ENCODE peak calls at places on chromosomes 3 and 15, in nine cellular contexts. One of them, this sample, is unnamed.

GRCh38 chr3:43477600-43477999 is 144.2 kb downstream of the ANO10 start:
- DNase-seq in HFF-Myc: no peak
- DNase-seq in AG10803: no peak
- DNase-seq in lower leg skin: peak; percentile 18
- DNase-seq in upper lobe of left lung: no peak
- DNase-seq in sigmoid colon: no peak
- DNase-seq in Jurkat, Clone E6-1: no peak
- DNase-seq in BE2C: no peak
- DNase-seq in gastrocnemius medialis: no peak
- DNase-seq in this sample: no peak

GRCh38 chr3:158103956-158104338 is 2.3 kb downstream of the SHOX2 start:
- DNase-seq in lower leg skin: no peak
- DNase-seq in AG10803: peak; percentile 16
- DNase-seq in HFF-Myc: no peak
- DNase-seq in Jurkat, Clone E6-1: no peak
- DNase-seq in upper lobe of left lung: peak; percentile 43
- DNase-seq in BE2C: no peak
- DNase-seq in gastrocnemius medialis: no peak
- DNase-seq in sigmoid colon: no peak
- DNase-seq in this sample: no peak

GRCh38 chr15:70853270-70853854 is 595 bp downstream of the LARP6 start:
- DNase-seq in lower leg skin: no peak
- DNase-seq in gastrocnemius medialis: no peak
- DNase-seq in AG10803: peak; percentile 73
- DNase-seq in upper lobe of left lung: no peak
- DNase-seq in HFF-Myc: no peak
- DNase-seq in BE2C: no peak
- DNase-seq in sigmoid colon: no peak
- DNase-seq in Jurkat, Clone E6-1: no peak
- DNase-seq in this sample: no peak

GRCh38 chr3:171622126-171622525 is 161.9 kb upstream of the TNIK start:
- DNase-seq in BE2C: no peak
- DNase-seq in HFF-Myc: no peak
- DNase-seq in gastrocnemius medialis: no peak
- DNase-seq in Jurkat, Clone E6-1: no peak
- DNase-seq in AG10803: no peak
- DNase-seq in upper lobe of left lung: no peak
- DNase-seq in sigmoid colon: no peak
- DNase-seq in lower leg skin: no peak
- DNase-seq in this sample: no peak

GRCh38 chr3:133377396-133377795 is 22.5 kb upstream of the BFSP2 start:
- DNase-seq in lower leg skin: no peak
- DNase-seq in upper lobe of left lung: no peak
- DNase-seq in sigmoid colon: no peak
- DNase-seq in gastrocnemius medialis: no peak
- DNase-seq in BE2C: no peak
- DNase-seq in Jurkat, Clone E6-1: peak; percentile 36
- DNase-seq in AG10803: peak; percentile 68
- DNase-seq in HFF-Myc: peak; percentile 30
- DNase-seq in this sample: peak; percentile 47

GRCh38 chr3:188673509-188674239 is 498.1 kb upstream of the TPRG1 start:
- DNase-seq in AG10803: peak; percentile 94
- DNase-seq in sigmoid colon: no peak
- DNase-seq in upper lobe of left lung: no peak
- DNase-seq in HFF-Myc: no peak
- DNase-seq in Jurkat, Clone E6-1: no peak
- DNase-seq in gastrocnemius medialis: no peak
- DNase-seq in BE2C: no peak
- DNase-seq in lower leg skin: no peak
- DNase-seq in this sample: no peak

GRCh38 chr3:119469378-119470189 is 821 bp downstream of the POGLUT1 start:
- DNase-seq in BE2C: no peak
- DNase-seq in sigmoid colon: no peak
- DNase-seq in Jurkat, Clone E6-1: peak; percentile 36
- DNase-seq in HFF-Myc: no peak
- DNase-seq in upper lobe of left lung: no peak
- DNase-seq in lower leg skin: peak; percentile 23
- DNase-seq in gastrocnemius medialis: no peak
- DNase-seq in AG10803: peak; percentile 12
- DNase-seq in this sample: peak; percentile 76

GRCh38 chr15:39801641-39802309 is 19.1 kb upstream of the FSIP1 start:
- DNase-seq in HFF-Myc: no peak
- DNase-seq in Jurkat, Clone E6-1: peak; percentile 23
- DNase-seq in AG10803: no peak
- DNase-seq in gastrocnemius medialis: no peak
- DNase-seq in BE2C: peak; percentile 51
- DNase-seq in sigmoid colon: no peak
- DNase-seq in lower leg skin: no peak
- DNase-seq in upper lobe of left lung: peak; percentile 10
- DNase-seq in this sample: no peak

GRCh38 chr3:134904333-134904771 is 109.3 kb downstream of the EPHB1 start:
- DNase-seq in HFF-Myc: no peak
- DNase-seq in BE2C: no peak
- DNase-seq in sigmoid colon: no peak
- DNase-seq in upper lobe of left lung: no peak
- DNase-seq in Jurkat, Clone E6-1: no peak
- DNase-seq in AG10803: no peak
- DNase-seq in lower leg skin: no peak
- DNase-seq in gastrocnemius medialis: no peak
- DNase-seq in this sample: no peak

GRCh38 chr3:4001976-4002375 is 202.7 kb downstream of the LRRN1 start:
- DNase-seq in AG10803: no peak
- DNase-seq in Jurkat, Clone E6-1: no peak
- DNase-seq in sigmoid colon: no peak
- DNase-seq in lower leg skin: no peak
- DNase-seq in HFF-Myc: no peak
- DNase-seq in BE2C: no peak
- DNase-seq in upper lobe of left lung: no peak
- DNase-seq in gastrocnemius medialis: no peak
- DNase-seq in this sample: no peak

DNA sequence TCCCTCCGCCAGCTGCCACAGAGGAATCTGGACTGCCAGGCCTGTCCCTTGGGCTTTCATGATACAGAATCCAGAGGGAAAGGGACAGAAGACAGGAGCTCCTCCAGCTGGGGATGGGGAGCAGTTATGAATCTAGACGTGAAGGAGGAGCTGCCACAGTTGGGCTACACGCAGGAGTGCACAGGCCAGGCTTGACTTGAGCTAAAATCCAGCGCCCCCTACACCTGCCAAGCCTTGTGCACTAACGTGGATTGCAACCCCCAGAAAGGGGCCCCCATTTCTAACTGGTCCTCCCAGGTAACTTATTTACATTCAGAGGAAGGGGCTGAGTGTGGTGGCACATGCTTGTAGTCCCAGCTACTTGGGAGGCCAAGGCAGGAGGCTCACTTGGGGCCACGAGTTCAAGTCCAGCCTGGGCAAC is 14.3 kb downstream of the KLHL6 start:
- DNase-seq in gastrocnemius medialis: no peak
- DNase-seq in Jurkat, Clone E6-1: no peak
- DNase-seq in sigmoid colon: no peak
- DNase-seq in BE2C: peak; percentile 62
- DNase-seq in AG10803: no peak
- DNase-seq in upper lobe of left lung: no peak
- DNase-seq in HFF-Myc: no peak
- DNase-seq in lower leg skin: no peak
- DNase-seq in this sample: no peak
- H3K4me3 ChIP-seq in gastrocnemius medialis: no peak overlapping the region
- H3K4me3 ChIP-seq in Jurkat, Clone E6-1: no peak overlapping the region
- H3K4me3 ChIP-seq in sigmoid colon: no peak overlapping the region
- H3K4me3 ChIP-seq in BE2C: no peak overlapping the region
- H3K4me3 ChIP-seq in AG10803: no peak overlapping the region
- H3K4me3 ChIP-seq in upper lobe of left lung: no peak overlapping the region
- H3K4me3 ChIP-seq in HFF-Myc: no peak overlapping the region
- H3K4me3 ChIP-seq in lower leg skin: no peak overlapping the region
- H3K4me3 ChIP-seq in this sample: no peak overlapping the region

DNA sequence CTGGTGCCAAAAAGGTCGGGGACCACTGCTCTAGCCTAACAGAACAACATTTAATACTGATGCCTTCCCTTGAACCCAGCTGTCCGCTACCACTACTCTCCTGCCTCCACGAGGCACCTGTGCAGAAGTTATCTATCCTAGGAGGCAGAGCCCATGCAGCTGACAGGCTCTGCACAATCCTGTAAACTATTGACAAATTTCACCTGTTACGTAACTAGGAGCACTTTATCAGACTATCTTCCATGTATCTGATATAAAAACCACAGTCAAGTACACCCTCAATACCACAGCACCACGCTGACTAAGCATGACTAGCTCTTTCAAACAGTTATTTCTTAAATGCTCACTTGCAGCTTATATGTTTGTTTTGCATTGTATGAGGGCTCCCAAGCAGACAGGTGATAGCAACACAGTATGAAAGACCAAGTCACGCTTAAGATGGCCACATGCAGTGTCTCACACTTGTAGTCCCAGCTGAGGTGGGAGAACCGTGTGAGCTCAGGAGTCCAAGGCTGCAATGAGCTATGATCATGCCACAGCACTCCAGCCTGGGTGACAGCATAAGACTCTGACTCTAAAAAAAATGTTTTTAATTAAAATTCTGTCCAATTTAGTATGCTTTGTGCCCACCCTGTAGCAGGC is 4.5 kb upstream of the IL17RC start:
- DNase-seq in HFF-Myc: no peak
- DNase-seq in lower leg skin: no peak
- DNase-seq in gastrocnemius medialis: no peak
- DNase-seq in AG10803: peak; percentile 36
- DNase-seq in BE2C: no peak
- DNase-seq in upper lobe of left lung: no peak
- DNase-seq in Jurkat, Clone E6-1: peak; percentile 18
- DNase-seq in sigmoid colon: no peak
- DNase-seq in this sample: no peak
- H3K4me3 ChIP-seq in HFF-Myc: no peak overlapping the region
- H3K4me3 ChIP-seq in lower leg skin: no peak overlapping the region
- H3K4me3 ChIP-seq in gastrocnemius medialis: no peak overlapping the region
- H3K4me3 ChIP-seq in AG10803: no peak overlapping the region
- H3K4me3 ChIP-seq in BE2C: no peak overlapping the region
- H3K4me3 ChIP-seq in upper lobe of left lung: no peak overlapping the region
- H3K4me3 ChIP-seq in Jurkat, Clone E6-1: no peak overlapping the region
- H3K4me3 ChIP-seq in sigmoid colon: no peak overlapping the region
- H3K4me3 ChIP-seq in this sample: no peak overlapping the region

GRCh38 chr3:9441501-9442221 is 44.2 kb downstream of the SETD5 start:
- DNase-seq in BE2C: no peak
- DNase-seq in lower leg skin: no peak
- DNase-seq in AG10803: peak; percentile 77
- DNase-seq in gastrocnemius medialis: no peak
- DNase-seq in sigmoid colon: no peak
- DNase-seq in upper lobe of left lung: no peak
- DNase-seq in Jurkat, Clone E6-1: no peak
- DNase-seq in HFF-Myc: no peak
- DNase-seq in this sample: no peak
- H3K4me3 ChIP-seq in BE2C: no peak overlapping the region
- H3K4me3 ChIP-seq in lower leg skin: no peak overlapping the region
- H3K4me3 ChIP-seq in AG10803: no peak overlapping the region
- H3K4me3 ChIP-seq in gastrocnemius medialis: no peak overlapping the region
- H3K4me3 ChIP-seq in sigmoid colon: no peak overlapping the region
- H3K4me3 ChIP-seq in upper lobe of left lung: no peak overlapping the region
- H3K4me3 ChIP-seq in Jurkat, Clone E6-1: no peak overlapping the region
- H3K4me3 ChIP-seq in HFF-Myc: no peak overlapping the region
- H3K4me3 ChIP-seq in this sample: no peak overlapping the region

GRCh38 chr3:169241575-169241927 is 422.0 kb downstream of the MECOM start:
- DNase-seq in HFF-Myc: no peak
- DNase-seq in gastrocnemius medialis: no peak
- DNase-seq in upper lobe of left lung: no peak
- DNase-seq in lower leg skin: no peak
- DNase-seq in sigmoid colon: no peak
- DNase-seq in Jurkat, Clone E6-1: no peak
- DNase-seq in AG10803: peak; percentile 66
- DNase-seq in BE2C: no peak
- DNase-seq in this sample: no peak
- H3K4me3 ChIP-seq in HFF-Myc: no peak overlapping the region
- H3K4me3 ChIP-seq in gastrocnemius medialis: no peak overlapping the region
- H3K4me3 ChIP-seq in upper lobe of left lung: no peak overlapping the region
- H3K4me3 ChIP-seq in lower leg skin: no peak overlapping the region
- H3K4me3 ChIP-seq in sigmoid colon: no peak overlapping the region
- H3K4me3 ChIP-seq in Jurkat, Clone E6-1: no peak overlapping the region
- H3K4me3 ChIP-seq in AG10803: peak overlapping the region; percentile 57
- H3K4me3 ChIP-seq in BE2C: no peak overlapping the region
- H3K4me3 ChIP-seq in this sample: no peak overlapping the region

DNA sequence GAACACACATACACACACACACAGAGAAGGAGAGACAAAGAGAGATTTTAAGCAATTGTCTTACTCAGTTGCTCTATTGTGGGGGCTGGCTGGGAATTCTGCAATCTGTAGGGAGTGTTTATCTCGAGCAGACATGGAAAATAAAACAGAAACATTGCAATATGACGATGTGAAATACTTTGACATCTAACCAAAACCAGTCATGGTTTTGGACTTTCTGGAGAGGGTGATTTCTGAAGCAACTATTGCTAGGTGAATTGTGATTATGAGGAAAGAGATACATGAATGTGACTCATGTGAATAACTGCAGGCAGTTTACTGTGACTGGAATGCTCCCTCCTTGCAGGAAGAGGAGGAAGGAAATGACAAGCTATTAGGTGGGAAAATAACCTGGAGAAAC is 12.3 kb upstream of the PHLDB2 start:
- DNase-seq in upper lobe of left lung: no peak
- DNase-seq in sigmoid colon: no peak
- DNase-seq in Jurkat, Clone E6-1: no peak
- DNase-seq in HFF-Myc: no peak
- DNase-seq in lower leg skin: no peak
- DNase-seq in AG10803: peak; percentile 93
- DNase-seq in gastrocnemius medialis: no peak
- DNase-seq in BE2C: no peak
- DNase-seq in this sample: no peak
- H3K4me3 ChIP-seq in upper lobe of left lung: no peak overlapping the region
- H3K4me3 ChIP-seq in sigmoid colon: no peak overlapping the region
- H3K4me3 ChIP-seq in Jurkat, Clone E6-1: no peak overlapping the region
- H3K4me3 ChIP-seq in HFF-Myc: no peak overlapping the region
- H3K4me3 ChIP-seq in lower leg skin: no peak overlapping the region
- H3K4me3 ChIP-seq in AG10803: no peak overlapping the region
- H3K4me3 ChIP-seq in gastrocnemius medialis: no peak overlapping the region
- H3K4me3 ChIP-seq in BE2C: no peak overlapping the region
- H3K4me3 ChIP-seq in this sample: no peak overlapping the region

DNA sequence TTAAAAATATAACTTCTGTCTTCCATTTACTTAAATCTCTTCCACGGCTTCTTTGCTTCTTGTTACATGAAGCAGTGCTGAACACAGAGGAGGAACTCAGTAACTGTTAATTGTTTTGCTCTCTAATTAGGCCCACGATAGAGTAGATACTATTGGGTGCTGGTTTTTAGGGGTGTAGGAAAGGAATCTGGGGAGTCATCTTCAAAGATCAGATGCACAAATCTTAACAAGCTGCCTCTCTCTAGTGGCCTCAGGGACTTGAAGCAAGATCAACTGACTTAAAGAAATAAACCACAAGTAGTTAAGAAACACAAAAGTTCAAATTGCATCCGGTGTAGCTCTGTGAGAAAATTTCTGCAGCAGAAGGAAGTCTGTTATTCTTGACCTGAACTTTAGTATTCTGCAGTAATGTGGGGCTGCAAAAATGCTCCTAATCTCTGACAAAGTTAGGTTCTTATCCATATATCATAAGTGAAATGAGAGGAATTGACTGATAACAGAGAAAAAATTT is 51.6 kb downstream of the CHST2 start:
- DNase-seq in AG10803: peak; percentile 35
- DNase-seq in BE2C: no peak
- DNase-seq in upper lobe of left lung: no peak
- DNase-seq in lower leg skin: no peak
- DNase-seq in Jurkat, Clone E6-1: peak; percentile 98
- DNase-seq in gastrocnemius medialis: no peak
- DNase-seq in sigmoid colon: no peak
- DNase-seq in HFF-Myc: no peak
- DNase-seq in this sample: no peak
- H3K4me3 ChIP-seq in AG10803: no peak overlapping the region
- H3K4me3 ChIP-seq in BE2C: no peak overlapping the region
- H3K4me3 ChIP-seq in upper lobe of left lung: no peak overlapping the region
- H3K4me3 ChIP-seq in lower leg skin: no peak overlapping the region
- H3K4me3 ChIP-seq in Jurkat, Clone E6-1: peak overlapping the region; percentile 29
- H3K4me3 ChIP-seq in gastrocnemius medialis: no peak overlapping the region
- H3K4me3 ChIP-seq in sigmoid colon: no peak overlapping the region
- H3K4me3 ChIP-seq in HFF-Myc: no peak overlapping the region
- H3K4me3 ChIP-seq in this sample: no peak overlapping the region